ENCODE peak calls at places on chromosomes 7 and 10, in five cellular contexts. R is hepatocyte, U is SJSA1, Q is psoas muscle, N is cardiac muscle cell. B is an unnamed sample.

GRCh38 chr7:121480566-121481335 is 84.6 kb upstream of the FAM3C start:
- DNase-seq in R (no peak), U (no peak), N (peak; percentile 36), Q (no peak), B (no peak)

GRCh38 chr10:118615888-118616287 is 20.4 kb upstream of the PRLHR start:
- DNase-seq in U (no peak), Q (no peak), N (no peak), R (no peak), B (no peak)

GRCh38 chr7:100546868-100547800 is 8.1 kb downstream of the AGFG2 start:
- DNase-seq in Q (no peak), N (no peak), R (no peak), U (no peak), B (no peak)

GRCh38 chr7:117716707-117717294 is 156.4 kb downstream of the CTTNBP2 start:
- DNase-seq in N (no peak), Q (no peak), U (no peak), R (no peak), B (no peak)

GRCh38 chr7:1056006-1056784 is 11.8 kb downstream of the GPR146 start:
- DNase-seq in N (no peak), U (no peak), Q (no peak), R (no peak), B (no peak)

GRCh38 chr7:138001529-138002095 is at the start of gene CREB3L2:
- DNase-seq in N (peak; percentile 65), U (no peak), Q (peak; percentile 71), R (peak; percentile 85), B (peak; percentile 86)

GRCh38 chr7:14900051-14900450 is 2.5 kb downstream of the DGKB start:
- DNase-seq in Q (no peak), N (no peak), U (no peak), R (no peak), B (no peak)

GRCh38 chr7:98339043-98339442 is 57.6 kb downstream of the BRI3 start:
- DNase-seq in R (no peak), U (no peak), Q (no peak), N (no peak), B (no peak)

GRCh38 chr10:44968887-44969400 is 9.3 kb downstream of the RASSF4 start:
- DNase-seq in N (no peak), R (no peak), Q (no peak), U (no peak), B (no peak)

GRCh38 chr10:37495415-37495814 is 362.0 kb downstream of the ZNF248 start:
- DNase-seq in R (no peak), Q (no peak), U (peak; percentile 51), N (no peak), B (no peak)

GRCh38 chr7:94251-94801 is 98.0 kb upstream of the FAM20C start:
- DNase-seq in U (no peak), R (no peak), Q (no peak), N (no peak), B (no peak)

GRCh38 chr7:111330235-111330523 is 232.1 kb downstream of the IMMP2L start:
- DNase-seq in U (no peak), R (no peak), N (no peak), Q (no peak), B (no peak)

GRCh38 chr7:104161244-104161643 is 46.6 kb downstream of the ORC5 start:
- DNase-seq in R (no peak), U (no peak), Q (no peak), N (no peak), B (no peak)

GRCh38 chr10:112768121-112768520 is 181.9 kb upstream of the TCF7L2 start:
- DNase-seq in R (no peak), N (no peak), U (no peak), Q (no peak), B (no peak)
- H3K4me1 ChIP-seq in R (peaks cover 9% of the 10 kb centered on the region), N (no peaks in the 10 kb centered on the region), U (peaks cover 21% of the 10 kb centered on the region), Q (peaks cover 15% of the 10 kb centered on the region), B (no peaks in the 10 kb centered on the region)

DNA sequence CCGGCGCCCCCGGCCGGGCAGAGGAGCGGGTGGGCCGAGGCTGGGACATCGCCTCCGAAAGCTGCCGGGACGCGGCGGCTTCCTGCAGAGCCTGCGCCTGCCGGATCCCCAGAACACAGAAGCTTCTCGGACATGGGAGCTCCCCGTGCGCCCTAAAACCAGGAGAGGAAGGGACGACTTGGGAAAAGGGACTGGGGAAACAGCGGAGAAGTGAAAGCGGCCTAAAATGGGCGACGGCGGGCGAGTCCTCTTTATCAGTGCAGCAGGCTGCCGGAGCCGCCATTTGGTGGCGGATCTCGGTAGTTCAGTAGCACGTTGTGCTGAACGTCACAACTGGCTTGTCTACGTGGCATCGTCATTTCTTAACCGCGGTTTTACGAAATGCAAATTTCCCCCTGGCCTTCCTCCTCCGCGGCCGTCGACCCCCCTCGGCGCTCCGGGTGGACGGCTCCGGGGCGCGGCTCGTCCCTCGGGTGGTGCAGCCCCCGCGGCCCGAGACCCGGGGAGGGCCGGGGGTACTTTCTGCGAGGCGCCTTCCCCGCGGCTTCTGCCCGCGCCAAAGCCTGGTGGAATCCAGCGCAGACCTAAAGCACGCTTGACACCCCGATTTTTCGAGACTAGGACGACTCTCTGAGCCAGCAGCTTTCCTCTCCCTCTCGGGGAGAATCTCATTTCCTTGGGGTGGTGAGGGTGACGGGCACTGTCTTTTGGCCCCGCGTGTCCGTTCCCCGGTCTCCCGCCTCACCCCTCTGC is 9.9 kb upstream of the SPAG6 start:
- DNase-seq in Q (peak; percentile 48), U (no peak), R (peak; percentile 72), N (peak; percentile 70), B (peak; percentile 75)
- H3K27me3 ChIP-seq in Q (peaks cover 32% of the 10 kb centered on the region), U (peaks cover 49% of the 10 kb centered on the region), R (peaks cover 84% of the 10 kb centered on the region), N (peaks cover 97% of the 10 kb centered on the region), B (peaks cover 3% of the 10 kb centered on the region)

GRCh38 chr7:2522780-2523433 is 3.3 kb downstream of the LFNG start:
- DNase-seq in N (peak; percentile 72), R (peak; percentile 73), Q (no peak), U (no peak), B (no peak)
- H3K4me1 ChIP-seq in N (no peaks in the 10 kb centered on the region), R (peaks cover 46% of the 10 kb centered on the region), Q (peaks cover 11% of the 10 kb centered on the region), U (peaks cover 61% of the 10 kb centered on the region), B (peaks cover 6% of the 10 kb centered on the region)

DNA sequence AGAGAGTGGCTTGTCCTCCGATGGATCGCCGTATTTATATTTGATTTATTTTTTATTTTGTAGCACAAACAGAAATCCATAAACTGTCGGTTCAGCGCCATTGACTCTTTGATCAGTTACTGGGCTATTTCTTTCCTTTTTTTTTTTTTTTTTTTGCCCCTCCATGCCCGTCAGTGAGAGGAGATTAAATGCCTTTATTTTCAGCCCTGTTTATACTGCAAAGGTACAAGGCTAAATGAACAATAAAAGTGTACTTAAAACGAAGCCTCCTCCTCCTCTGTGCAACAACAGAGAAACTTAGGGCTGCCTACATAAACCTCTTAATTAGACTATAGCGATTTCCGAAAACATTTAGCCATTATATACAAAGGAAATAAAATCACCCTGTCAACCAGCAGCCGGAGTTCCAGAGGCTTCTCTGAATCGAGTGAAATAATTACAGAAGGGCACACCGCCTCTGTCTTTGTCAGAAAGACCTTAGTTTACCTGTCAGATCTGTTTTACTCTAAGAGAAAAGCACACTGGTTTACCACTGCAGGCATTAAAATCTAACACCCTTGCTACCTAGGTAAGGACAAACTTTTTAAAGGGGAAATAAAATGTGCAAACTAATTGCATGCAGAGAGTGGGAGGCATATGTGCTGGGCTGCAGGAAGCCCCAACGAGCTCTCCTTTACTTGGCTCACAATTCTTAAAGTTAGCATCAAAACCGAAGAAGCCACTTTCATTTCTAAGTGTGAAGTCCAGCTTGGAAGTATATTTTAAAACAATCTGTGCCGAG is 3.4 kb downstream of the EBF3 start:
- DNase-seq in Q (no peak), R (no peak), N (peak; percentile 44), U (no peak), B (no peak)
- H3K27me3 ChIP-seq in Q (peaks cover 4% of the 10 kb centered on the region), R (peaks cover 86% of the 10 kb centered on the region), N (peaks cover 98% of the 10 kb centered on the region), U (peaks cover 13% of the 10 kb centered on the region), B (no peaks in the 10 kb centered on the region)

GRCh38 chr7:30351274-30351673 is 66.9 kb downstream of the ZNRF2 start:
- DNase-seq in U (no peak), Q (no peak), R (no peak), N (peak; percentile 7), B (no peak)
- H3K4me1 ChIP-seq in U (peaks cover 15% of the 10 kb centered on the region), Q (peaks cover 31% of the 10 kb centered on the region), R (no peaks in the 10 kb centered on the region), N (peaks cover 29% of the 10 kb centered on the region), B (no peaks in the 10 kb centered on the region)

GRCh38 chr10:13001887-13002212 is 337 bp upstream of the CCDC3 start:
- DNase-seq in N (no peak), U (peak; percentile 5), Q (no peak), R (no peak), B (no peak)

GRCh38 chr10:13003004-13003403 is 1.5 kb upstream of the CCDC3 start:
- DNase-seq in U (no peak), R (no peak), N (peak; percentile 53), Q (no peak), B (no peak)

GRCh38 chr10:13006037-13006436 is 4.5 kb upstream of the CCDC3 start:
- DNase-seq in U (no peak), N (no peak), R (no peak), Q (no peak), B (no peak)

GRCh38 chr10:13001041-13001886 is at the start of gene CCDC3:
- DNase-seq in U (peak; percentile 16), Q (peak; percentile 51), N (peak; percentile 12), R (peak; percentile 36), B (peak; percentile 77)

DNA sequence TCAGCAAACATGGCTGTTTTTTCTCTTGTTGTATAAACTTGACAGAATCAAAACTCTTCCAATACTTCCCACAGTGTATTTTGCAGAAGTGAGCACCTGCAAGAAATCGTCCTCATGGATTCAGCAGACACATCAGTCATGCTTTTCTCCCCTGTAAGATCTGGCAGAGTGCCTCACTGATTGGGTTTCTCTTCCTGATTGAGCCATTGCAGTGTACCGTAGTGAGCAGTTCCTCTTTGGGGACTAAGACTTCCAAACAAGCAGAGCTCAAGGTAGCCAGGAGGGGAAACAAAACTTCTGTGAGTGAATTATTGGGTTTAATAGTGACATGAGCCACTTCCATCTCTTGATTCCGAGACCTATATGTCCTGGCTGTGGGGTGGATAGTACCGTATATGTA is 2.3 kb upstream of the CCDC3 start:
- DNase-seq in R (no peak), N (no peak), U (no peak), Q (no peak), B (no peak)
- H3K27me3 ChIP-seq in R (peaks cover 46% of the 10 kb centered on the region), N (peaks cover 27% of the 10 kb centered on the region), U (no peaks in the 10 kb centered on the region), Q (no peaks in the 10 kb centered on the region), B (no peaks in the 10 kb centered on the region)

GRCh38 chr7:116218051-116218645 is 7.8 kb downstream of the TES start:
- DNase-seq in R (peak; percentile 41), U (peak; percentile 90), Q (no peak), N (peak; percentile 85), B (no peak)
- H3K4me1 ChIP-seq in R (peaks cover 21% of the 10 kb centered on the region), U (peaks cover 48% of the 10 kb centered on the region), Q (no peaks in the 10 kb centered on the region), N (no peaks in the 10 kb centered on the region), B (peaks cover 2% of the 10 kb centered on the region)

GRCh38 chr10:101046332-101047238 is 15.2 kb upstream of the KAZALD1 start:
- DNase-seq in U (no peak), R (no peak), N (no peak), Q (no peak), B (no peak)

GRCh38 chr10:101047268-101047667 is 14.5 kb upstream of the KAZALD1 start:
- DNase-seq in Q (no peak), U (no peak), N (no peak), R (no peak), B (no peak)

GRCh38 chr10:101050206-101051069 is 11.4 kb upstream of the KAZALD1 start:
- DNase-seq in R (peak; percentile 77), U (peak; percentile 34), N (peak; percentile 55), Q (peak; percentile 72), B (peak; percentile 84)

GRCh38 chr10:101052285-101052684 is 9.5 kb upstream of the KAZALD1 start:
- DNase-seq in Q (peak; percentile 46), N (peak; percentile 57), U (no peak), R (no peak), B (no peak)

GRCh38 chr10:101047961-101048892 is 13.6 kb upstream of the KAZALD1 start:
- DNase-seq in U (no peak), R (peak; percentile 60), N (no peak), Q (no peak), B (no peak)
- H3K27me3 ChIP-seq in U (no peaks in the 10 kb centered on the region), R (peaks cover 57% of the 10 kb centered on the region), N (peaks cover 75% of the 10 kb centered on the region), Q (peaks cover 9% of the 10 kb centered on the region), B (no peaks in the 10 kb centered on the region)

GRCh38 chr7:23000597-23001360 is 13.2 kb downstream of the HYCC1 start:
- DNase-seq in Q (no peak), R (no peak), N (no peak), U (no peak), B (no peak)
- H3K4me1 ChIP-seq in Q (peaks cover 34% of the 10 kb centered on the region), R (no peaks in the 10 kb centered on the region), N (no peaks in the 10 kb centered on the region), U (peaks cover 11% of the 10 kb centered on the region), B (peaks cover under 1% of the 10 kb centered on the region)

B was measured in right cardiac atrium.